ENCODE peak calls at places on chromosomes 13 and 19, in five cellular contexts. A is T-helper 1 cell; W is amniotic epithelial cell; Q is A172; J is stimulated activated CD8-positive, alpha-beta memory T cell treated with anti-CD3 and anti-CD28 coated beads, Interleukin-15, amount 100 ng/mL, for 48 hours. P is an unnamed sample.
A peak's percentile ranks its signal among the peaks of the same experiment; 100 is the strongest.

GRCh38 chr19:17542042-17542441 is 13.4 kb upstream of the COLGALT1 start:
- DNase-seq in W (no peak), Q (no peak), A (no peak), J (no peak), P (no peak)

GRCh38 chr13:94462670-94463069 is 16.8 kb downstream of the DCT start:
- DNase-seq in A (no peak), J (no peak), W (no peak), Q (no peak), P (no peak)

GRCh38 chr19:1769645-1769985 is 16.3 kb downstream of the ONECUT3 start:
- DNase-seq in Q (no peak), W (no peak), A (no peak), J (no peak), P (no peak)

GRCh38 chr13:69946443-69946955 is 161.1 kb upstream of the ATXN8OS start:
- DNase-seq in W (no peak), J (no peak), Q (no peak), A (no peak), P (peak; percentile 34)

GRCh38 chr19:35720163-35720524 is 2.3 kb downstream of the KMT2B start:
- DNase-seq in Q (no peak), J (no peak), A (no peak), W (no peak), P (no peak)

GRCh38 chr13:30418886-30419459 is 3.3 kb upstream of the UBE2L5 start:
- DNase-seq in W (no peak), A (no peak), Q (no peak), J (no peak), P (no peak)

GRCh38 chr13:94431987-94432386 is 47.5 kb downstream of the DCT start:
- DNase-seq in A (no peak), J (no peak), Q (no peak), W (no peak), P (no peak)

GRCh38 chr13:78238911-78239310 is 320.3 kb upstream of the EDNRB start:
- DNase-seq in A (no peak), Q (no peak), J (no peak), W (peak; percentile 21), P (no peak)

GRCh38 chr19:3601021-3601420 is 5.7 kb downstream of the TBXA2R start:
- DNase-seq in W (no peak), Q (no peak), J (no peak), A (no peak), P (no peak)

P was measured in Caki2.